ENCODE peak calls at places on chromosomes 1 and 21, in six cellular contexts. F is K562, B is A549, E is GM12878, D is endothelial cell of umbilical vein, Q is HepG2. P is an unnamed sample.

GRCh38 chr1:34511802-34512201 is 243.0 kb upstream of the GJB5 start:
- DNase-seq in F (no peak), B (no peak), E (no peak), D (no peak), Q (no peak), P (no peak)

GRCh38 chr1:240352769-240353168 is 259.2 kb downstream of the GREM2 start:
- DNase-seq in F (no peak), B (no peak), E (no peak), D (no peak), Q (no peak), P (peak)

GRCh38 chr1:3668585-3669300 is 16.4 kb downstream of the TP73 start:
- DNase-seq in F (peak), B (no peak), E (no peak), D (no peak), Q (peak), P (peak)

GRCh38 chr1:206449566-206449965 is 20.7 kb upstream of the IKBKE start:
- DNase-seq in F (no peak), B (no peak), E (no peak), D (peak), Q (no peak), P (no peak)

GRCh38 chr1:230287674-230288315 is 138.3 kb downstream of the PGBD5 start:
- DNase-seq in F (no peak), B (no peak), E (no peak), D (no peak), Q (no peak), P (no peak)

GRCh38 chr1:201753492-201753891 is 75.5 kb upstream of the IPO9 start:
- DNase-seq in F (no peak), B (no peak), E (no peak), D (peak), Q (no peak), P (no peak)

GRCh38 chr1:201015551-201016091 is 7.9 kb downstream of the KIF21B start:
- DNase-seq in F (peak), B (no peak), E (no peak), D (peak), Q (no peak), P (peak)

GRCh38 chr1:61139324-61140055 is 57.1 kb downstream of the NFIA start:
- DNase-seq in F (no peak), B (peak), E (no peak), D (peak), Q (peak), P (peak)

GRCh38 chr1:224898937-224899336 is 30.5 kb upstream of the DNAH14 start:
- DNase-seq in F (no peak), B (no peak), E (no peak), D (no peak), Q (no peak), P (no peak)

GRCh38 chr1:58573705-58574591 is 3.1 kb downstream of the TACSTD2 start:
- DNase-seq in F (no peak), B (no peak), E (peak), D (peak), Q (peak), P (no peak)

GRCh38 chr1:169692766-169693460 is 18.5 kb downstream of the SELL start:
- DNase-seq in F (no peak), B (no peak), E (peak), D (no peak), Q (no peak), P (no peak)

GRCh38 chr21:35179990-35180557 is 131.0 kb upstream of the RUNX1 start:
- DNase-seq in F (no peak), B (no peak), E (no peak), D (no peak), Q (no peak), P (no peak)

GRCh38 chr1:245086389-245086969 is 68.3 kb upstream of the KIF26B start:
- DNase-seq in F (no peak), B (no peak), E (no peak), D (no peak), Q (peak), P (no peak)

GRCh38 chr1:36253463-36253862 is 29.2 kb downstream of the THRAP3 start:
- DNase-seq in F (no peak), B (no peak), E (no peak), D (peak), Q (no peak), P (peak)

GRCh38 chr1:115057661-115058249 is 28.1 kb downstream of the TSHB start:
- DNase-seq in F (no peak), B (no peak), E (no peak), D (no peak), Q (no peak), P (no peak)

GRCh38 chr1:42943166-42943565 is 15.5 kb downstream of the SLC2A1 start:
- DNase-seq in F (no peak), B (no peak), E (no peak), D (no peak), Q (no peak), P (no peak)

GRCh38 chr1:25556791-25557476 is 13.5 kb downstream of the LDLRAP1 start:
- DNase-seq in F (no peak), B (no peak), E (no peak), D (no peak), Q (no peak), P (peak)

GRCh38 chr1:2638466-2639115 is 5.8 kb upstream of the MMEL1 start:
- DNase-seq in F (no peak), B (no peak), E (no peak), D (no peak), Q (no peak), P (no peak)

GRCh38 chr1:218683224-218683623 is 338.1 kb downstream of the TGFB2 start:
- DNase-seq in F (no peak), B (no peak), E (no peak), D (no peak), Q (no peak), P (no peak)

GRCh38 chr1:57839067-57839466 is 415.2 kb upstream of the DAB1 start:
- DNase-seq in F (no peak), B (no peak), E (no peak), D (no peak), Q (no peak), P (no peak)

GRCh38 chr1:53524428-53525400 is 65.5 kb downstream of the DMRTB1 start:
- DNase-seq in F (no peak), B (no peak), E (no peak), D (no peak), Q (no peak), P (no peak)

DNA sequence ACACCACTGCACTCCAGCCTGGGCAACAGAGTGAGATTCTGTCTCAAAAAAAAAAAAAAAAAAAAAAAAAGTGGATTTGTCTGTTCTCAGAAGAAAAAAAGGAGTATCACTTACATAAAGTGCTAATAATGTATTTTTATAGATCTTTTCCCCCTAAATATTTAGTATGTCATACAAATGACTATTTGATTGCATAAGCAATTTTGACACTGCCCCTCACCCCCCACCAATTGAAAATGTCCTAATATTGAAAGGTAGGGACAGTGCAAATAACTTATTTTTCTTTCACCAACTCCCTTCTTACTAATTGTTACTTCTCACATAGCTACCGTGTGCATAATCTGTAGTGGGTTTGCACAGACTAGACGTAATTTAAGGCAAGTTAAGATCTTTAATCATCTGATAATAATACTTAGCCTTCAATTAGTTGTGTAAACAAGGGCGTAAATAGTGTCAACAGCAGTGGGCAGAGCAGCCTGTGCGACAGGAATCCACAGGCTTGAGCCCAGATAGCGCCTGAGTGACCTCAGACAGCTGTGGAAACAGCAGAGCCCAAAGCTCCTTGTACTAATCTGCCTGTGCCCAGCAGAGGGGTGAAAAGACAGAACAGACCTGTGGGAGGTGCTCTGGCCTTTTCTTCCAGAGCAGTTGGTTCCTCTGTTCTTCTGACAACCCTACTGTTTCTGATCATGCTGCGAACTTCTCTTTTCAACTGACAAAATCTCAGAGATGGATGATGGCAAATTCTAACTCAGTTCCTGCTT is 4.5 kb upstream of the IER5 start:
- DNase-seq in F (peak), B (no peak), E (no peak), D (peak), Q (peak), P (peak)
- TF ChIP-seq MYC in F (peak), B (no peak), E (no peak), D (no peak), Q (no peak), P (peak)

DNA sequence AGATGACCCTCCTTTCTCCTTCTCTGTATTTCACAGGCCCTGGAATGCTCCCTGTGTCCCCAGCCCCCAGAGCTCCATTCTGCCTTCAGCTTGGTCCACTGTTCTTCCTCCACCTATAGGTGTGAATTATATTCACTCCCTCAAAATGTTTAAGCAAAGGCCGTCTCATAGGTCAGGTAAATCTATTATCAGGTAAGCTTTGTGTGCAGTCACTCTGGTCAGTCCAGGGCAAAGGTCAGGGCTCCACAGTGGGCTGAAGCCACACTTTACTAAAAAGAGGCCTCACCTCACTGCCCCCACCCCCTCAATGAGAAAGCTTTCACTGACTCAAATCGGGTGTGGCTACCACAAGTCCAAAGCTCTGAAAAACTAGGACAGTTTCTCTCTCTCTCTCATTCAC is 65.9 kb downstream of the DNTTIP2 start:
- DNase-seq in F (no peak), B (no peak), E (no peak), D (no peak), Q (peak), P (no peak)
- TF ChIP-seq MYC in F (no peak), B (no peak), E (no peak), D (no peak), Q (no peak), P (no peak)

GRCh38 chr1:204398197-204399125 is 13.2 kb downstream of the PPP1R15B start:
- DNase-seq in F (peak), B (peak), E (no peak), D (peak), Q (peak), P (peak)
- TF ChIP-seq MYC in F (no peak), B (no peak), E (no peak), D (no peak), Q (no peak), P (no peak)

GRCh38 chr1:214861615-214862014 is 220.9 kb upstream of the KCNK2 start:
- DNase-seq in F (no peak), B (no peak), E (no peak), D (no peak), Q (no peak), P (no peak)

GRCh38 chr1:214857716-214858115 is 224.8 kb upstream of the KCNK2 start:
- DNase-seq in F (no peak), B (no peak), E (no peak), D (no peak), Q (no peak), P (no peak)

GRCh38 chr1:214864896-214865688 is 217.4 kb upstream of the KCNK2 start:
- DNase-seq in F (no peak), B (no peak), E (no peak), D (no peak), Q (no peak), P (no peak)

GRCh38 chr1:214859647-214860046 is 222.9 kb upstream of the KCNK2 start:
- DNase-seq in F (no peak), B (no peak), E (no peak), D (no peak), Q (no peak), P (no peak)

GRCh38 chr1:214862421-214862820 is 220.1 kb upstream of the KCNK2 start:
- DNase-seq in F (no peak), B (no peak), E (no peak), D (no peak), Q (no peak), P (no peak)
- TF ChIP-seq MYC in F (no peak), B (no peak), E (no peak), D (no peak), Q (no peak), P (no peak)

DNA sequence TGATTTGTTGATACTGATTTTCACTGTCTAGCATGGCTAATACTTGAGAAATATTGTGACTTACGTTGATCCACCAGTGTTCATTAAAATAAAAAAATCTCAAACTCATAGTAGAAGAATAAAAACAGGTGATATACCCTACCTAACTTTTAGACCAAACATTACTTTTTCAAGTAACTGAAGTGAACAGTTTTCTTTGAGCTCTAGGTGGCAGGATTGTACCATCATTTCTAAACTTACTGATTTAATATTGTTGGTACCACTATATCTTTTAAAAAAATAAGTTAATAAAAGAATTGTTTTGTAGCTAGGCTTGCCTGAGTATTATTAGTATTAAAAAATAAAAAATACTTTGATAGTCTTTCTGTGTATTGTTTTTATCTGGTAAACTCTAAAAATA is 21.5 kb downstream of the CDC73 start:
- DNase-seq in F (no peak), B (no peak), E (no peak), D (peak), Q (no peak), P (no peak)
- TF ChIP-seq MYC in F (no peak), B (no peak), E (no peak), D (no peak), Q (no peak), P (no peak)

P was measured in NB4.